ENCODE peak calls at places on chromosomes 4 and X, in seven cellular contexts. A, W, H, L, Y, P and V are unnamed samples.

GRCh38 chr4:61375316-61375715 is 175.2 kb downstream of the ADGRL3 start:
- DNase-seq in L (no peak), P (no peak), A (peak), W (no peak), H (peak), Y (no peak), V (no peak)

GRCh38 chr4:73067971-73068394 is 1.5 kb downstream of the COX18 start:
- DNase-seq in W (no peak), P (no peak), A (peak), L (no peak), Y (no peak), H (no peak), V (no peak)

GRCh38 chr4:13920901-13921300 is 293.4 kb upstream of the BOD1L1 start:
- DNase-seq in H (peak), P (peak), L (peak), W (no peak), A (peak), Y (no peak), V (peak)

GRCh38 chr4:6180841-6181631 is 19.3 kb downstream of the JAKMIP1 start:
- DNase-seq in L (no peak), P (no peak), Y (no peak), W (peak), H (no peak), A (no peak), V (no peak)

GRCh38 chr4:36509816-36510215 is 228.4 kb downstream of the DTHD1 start:
- DNase-seq in A (no peak), W (no peak), Y (no peak), L (no peak), H (no peak), P (no peak), V (no peak)

GRCh38 chr4:4461850-4462249 is 74.9 kb downstream of the NSG1 start:
- DNase-seq in W (peak), H (no peak), A (no peak), L (no peak), P (peak), Y (no peak), V (no peak)

GRCh38 chr4:109301691-109302365 is 630 bp downstream of the COL25A1 start:
- DNase-seq in Y (peak), W (peak), P (no peak), H (no peak), L (no peak), A (peak), V (no peak)

GRCh38 chr4:162683659-162684370 is 482.9 kb downstream of the NAF1 start:
- DNase-seq in H (peak), A (peak), W (no peak), Y (no peak), P (no peak), L (no peak), V (peak)

GRCh38 chr4:70522626-70523025 is 4.3 kb downstream of the AMTN start:
- DNase-seq in Y (no peak), P (no peak), W (no peak), A (no peak), L (no peak), H (peak), V (no peak)

GRCh38 chr4:37873383-37873782 is 17.5 kb upstream of the TBC1D1 start:
- DNase-seq in P (no peak), L (no peak), A (peak), H (peak), Y (no peak), W (no peak), V (peak)

GRCh38 chr4:127708985-127709384 is 21.2 kb upstream of the SLC25A31 start:
- DNase-seq in H (peak), A (peak), Y (no peak), W (no peak), P (no peak), L (no peak), V (peak)

GRCh38 chr4:144423930-144424329 is 222.0 kb upstream of the HHIP start:
- DNase-seq in A (no peak), L (no peak), H (no peak), W (no peak), Y (no peak), P (no peak), V (no peak)

GRCh38 chrX:148310402-148311200 is 189.8 kb upstream of the AFF2 start:
- DNase-seq in P (no peak), L (no peak), Y (no peak), H (no peak), W (peak), A (no peak), V (no peak)

GRCh38 chr4:15990570-15991285 is 27.8 kb upstream of the FGFBP2 start:
- DNase-seq in A (no peak), Y (no peak), P (no peak), W (no peak), L (no peak), H (no peak), V (no peak)

GRCh38 chr4:94934201-94934600 is 176.4 kb downstream of the BMPR1B start:
- DNase-seq in P (no peak), A (peak), W (no peak), Y (no peak), L (no peak), H (peak), V (peak)

GRCh38 chr4:39205000-39205399 is 22.7 kb downstream of the WDR19 start:
- DNase-seq in Y (no peak), A (no peak), P (no peak), W (no peak), L (no peak), H (no peak), V (no peak)

GRCh38 chrX:24424948-24425347 is 40.1 kb upstream of the PDK3 start:
- DNase-seq in P (peak), L (peak), A (peak), H (no peak), Y (no peak), W (no peak), V (no peak)

GRCh38 chr4:90226734-90227133 is 99.5 kb downstream of the CCSER1 start:
- DNase-seq in L (no peak), P (no peak), Y (no peak), H (peak), A (peak), W (no peak), V (no peak)

GRCh38 chr4:6172093-6172926 is 28.0 kb downstream of the JAKMIP1 start:
- DNase-seq in P (no peak), Y (no peak), W (no peak), L (no peak), A (no peak), H (no peak), V (no peak)

GRCh38 chrX:82945332-82945731 is 562.8 kb upstream of the POU3F4 start:
- DNase-seq in H (no peak), L (no peak), W (no peak), Y (no peak), P (no peak), A (peak), V (no peak)

GRCh38 chr4:130359537-130359936 is 1263.6 kb downstream of the C4orf33 start:
- DNase-seq in H (no peak), W (no peak), Y (peak), A (peak), P (no peak), L (no peak), V (peak)

GRCh38 chr4:143294310-143294709 is 42.4 kb upstream of the GAB1 start:
- DNase-seq in W (no peak), A (no peak), H (no peak), L (peak), Y (no peak), P (peak), V (peak)

GRCh38 chr4:637536-637935 is 12.2 kb downstream of the PDE6B start:
- DNase-seq in W (no peak), L (no peak), P (no peak), Y (no peak), H (no peak), A (peak), V (no peak)

GRCh38 chr4:118761387-118762016 is 74.4 kb downstream of the SEC24D start:
- DNase-seq in L (no peak), W (no peak), A (no peak), H (no peak), Y (no peak), P (no peak), V (no peak)

GRCh38 chrX:72306851-72307645 is 1.3 kb upstream of the CITED1 start:
- DNase-seq in A (peak), W (no peak), Y (peak), L (peak), P (peak), H (peak), V (peak)

GRCh38 chrX:72305286-72306084 is at the start of gene CITED1:
- DNase-seq in P (no peak), Y (peak), L (no peak), A (no peak), H (peak), W (no peak), V (no peak)

GRCh38 chrX:72307646-72308051 is 1.9 kb upstream of the CITED1 start:
- DNase-seq in W (no peak), A (no peak), Y (peak), P (no peak), L (no peak), H (no peak), V (no peak)

GRCh38 chrX:72304877-72305276 is 837 bp downstream of the CITED1 start:
- DNase-seq in A (no peak), L (no peak), H (no peak), W (no peak), P (no peak), Y (peak), V (no peak)

GRCh38 chrX:72306085-72306801 is 529 bp upstream of the CITED1 start:
- DNase-seq in L (no peak), H (no peak), W (no peak), P (no peak), Y (peak), A (no peak), V (no peak)
- H3K4me3 ChIP-seq in L (peak), H (peak), W (no peak), P (peak), Y (peak), A (peak), V (peak)

GRCh38 chr4:8409271-8410065 is 31.1 kb downstream of the ACOX3 start:
- DNase-seq in A (no peak), P (peak), Y (no peak), W (peak), L (no peak), H (peak), V (no peak)

GRCh38 chr4:8411351-8412180 is 29.0 kb downstream of the ACOX3 start:
- DNase-seq in P (no peak), H (no peak), Y (no peak), L (no peak), A (no peak), W (no peak), V (no peak)

GRCh38 chr4:8410066-8410600 is 30.4 kb downstream of the ACOX3 start:
- DNase-seq in A (no peak), H (no peak), P (no peak), Y (no peak), L (no peak), W (no peak), V (no peak)

GRCh38 chr4:8412288-8412687 is 28.2 kb downstream of the ACOX3 start:
- DNase-seq in Y (no peak), H (no peak), A (no peak), P (no peak), W (no peak), L (no peak), V (no peak)

GRCh38 chr4:8410641-8411271 is 29.8 kb downstream of the ACOX3 start:
- DNase-seq in Y (peak), L (peak), A (peak), P (peak), W (no peak), H (peak), V (no peak)
- TF ChIP-seq CTCF in Y (peak), L (no peak), A (peak), P (no peak), W (no peak), H (peak), V (peak)

GRCh38 chr4:75727073-75727472 is 2.7 kb downstream of the USO1 start:
- DNase-seq in Y (no peak), H (no peak), P (no peak), A (peak), L (no peak), W (no peak), V (no peak)
- H3K4me3 ChIP-seq in Y (peak), H (no peak), P (no peak), A (peak), L (peak), W (no peak), V (no peak)

GRCh38 chrX:93591398-93591797 is 82.0 kb downstream of the NAP1L3 start:
- DNase-seq in Y (peak), P (no peak), W (no peak), A (no peak), L (no peak), H (no peak), V (no peak)
- TF ChIP-seq CTCF in Y (peak), P (no peak), W (no peak), A (no peak), L (no peak), H (peak), V (no peak)

GRCh38 chr4:174933083-174933482 is 14.9 kb downstream of the ADAM29 start:
- DNase-seq in L (no peak), H (no peak), W (no peak), A (no peak), P (no peak), Y (no peak), V (no peak)
- H3K4me3 ChIP-seq in L (no peak), H (no peak), W (no peak), A (no peak), P (no peak), Y (no peak), V (no peak)

GRCh38 chr4:27973056-27973455 is 1112.4 kb downstream of the STIM2 start:
- DNase-seq in A (no peak), L (no peak), P (no peak), Y (no peak), W (no peak), H (no peak), V (no peak)

GRCh38 chr4:27974339-27974738 is 1113.7 kb downstream of the STIM2 start:
- DNase-seq in P (no peak), Y (no peak), H (no peak), W (no peak), L (no peak), A (no peak), V (no peak)
- TF ChIP-seq CTCF in P (no peak), Y (no peak), H (no peak), W (no peak), L (no peak), A (no peak), V (no peak)

DNA sequence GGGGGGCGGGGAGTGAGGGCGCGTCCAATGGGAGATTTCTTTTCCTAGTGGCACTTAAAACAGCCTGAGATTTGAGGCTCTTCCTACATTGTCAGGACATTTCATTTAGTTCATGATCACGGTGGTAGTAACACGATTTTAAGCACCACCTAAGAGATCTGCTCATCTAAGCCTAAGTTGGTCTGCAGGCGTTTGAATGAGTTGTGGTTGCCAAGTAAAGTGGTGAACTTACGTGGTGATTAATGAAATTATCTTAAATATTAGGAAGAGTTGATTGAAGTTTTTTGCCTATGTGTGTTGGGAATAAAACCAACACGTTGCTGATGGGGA is 1.1 kb downstream of the HTT start:
- DNase-seq in L (no peak), Y (no peak), H (no peak), P (no peak), W (no peak), A (no peak), V (no peak)
- H3K4me3 ChIP-seq in L (peak), Y (peak), H (peak), P (no peak), W (peak), A (peak), V (peak)